ENCODE peak calls at places on chromosomes 1 and 21, in five cellular contexts. H, O, L, S and K are unnamed samples.

GRCh38 chr1:170498896-170499295 is 33.1 kb upstream of the GORAB start:
- DNase-seq in S (no peak), H (no peak), O (no peak), L (no peak), K (no peak)

GRCh38 chr1:182681516-182681915 is 2.9 kb downstream of the RGS8 start:
- DNase-seq in S (no peak), O (no peak), H (no peak), L (no peak), K (no peak)

GRCh38 chr1:218809625-218810024 is 364.1 kb upstream of the LYPLAL1 start:
- DNase-seq in S (no peak), L (no peak), O (peak; percentile 5), H (no peak), K (no peak)

GRCh38 chr21:44444286-44444931 is 10.9 kb upstream of the LRRC3 start:
- DNase-seq in H (no peak), L (no peak), O (no peak), S (no peak), K (no peak)

GRCh38 chr1:39026051-39026946 is at the start of gene NDUFS5:
- DNase-seq in H (peak; percentile 91), L (peak; percentile 87), O (peak; percentile 91), S (peak; percentile 62), K (peak; percentile 96)

GRCh38 chr1:212615092-212615470 is 6.5 kb downstream of the ATF3 start:
- DNase-seq in S (no peak), L (no peak), H (no peak), O (no peak), K (no peak)

GRCh38 chr1:202343652-202344349 is 2.1 kb upstream of the UBE2T start:
- DNase-seq in S (no peak), O (peak; percentile 50), H (no peak), L (peak; percentile 31), K (no peak)

GRCh38 chr1:230140221-230141001 is 73.4 kb downstream of the GALNT2 start:
- DNase-seq in O (peak; percentile 70), S (no peak), L (no peak), H (no peak), K (no peak)

GRCh38 chr21:29277442-29277841 is 21.3 kb upstream of the BACH1 start:
- DNase-seq in O (no peak), H (no peak), L (no peak), S (no peak), K (no peak)

GRCh38 chr1:156499703-156500577 is 635 bp downstream of the MEF2D start:
- DNase-seq in L (no peak), S (no peak), O (peak; percentile 28), H (peak; percentile 49), K (peak; percentile 47)

GRCh38 chr1:21553116-21553926 is 44.1 kb downstream of the ALPL start:
- DNase-seq in O (peak; percentile 84), H (no peak), L (peak; percentile 53), S (no peak), K (peak; percentile 73)